ENCODE peak calls at places on chromosomes 6 and 20, in six cellular contexts. E is body of pancreas; U is activated CD8-positive, alpha-beta T cell treated with anti-CD3 and anti-CD28 coated beads for 36 hours; T is upper lobe of left lung; S is cardiac muscle cell; K is dorsolateral prefrontal cortex. X is an unnamed sample.
A peak's percentile ranks its signal among the peaks of the same experiment; 100 is the strongest.

GRCh38 chr6:104483225-104483834 is 376.4 kb downstream of the HACE1 start:
- DNase-seq in U (no peak), K (no peak), T (no peak), E (no peak), S (peak; percentile 18), X (no peak)

GRCh38 chr6:25302677-25303128 is 23.5 kb downstream of the CARMIL1 start:
- DNase-seq in T (no peak), E (no peak), S (peak; percentile 75), K (no peak), U (no peak), X (no peak)

GRCh38 chr6:157760589-157761330 is 62.3 kb upstream of the SNX9 start:
- DNase-seq in T (no peak), S (no peak), U (peak; percentile 68), K (no peak), E (no peak), X (no peak)

GRCh38 chr20:17898548-17898994 is 70.0 kb downstream of the SNX5 start:
- DNase-seq in E (peak; percentile 84), S (peak; percentile 78), K (peak; percentile 36), T (no peak), U (peak; percentile 81), X (peak; percentile 75)

GRCh38 chr20:20549699-20550098 is 162.7 kb downstream of the RALGAPA2 start:
- DNase-seq in T (no peak), K (no peak), S (no peak), E (no peak), U (no peak), X (no peak)

GRCh38 chr6:76885861-76886301 is 577.4 kb downstream of the HTR1B start:
- DNase-seq in E (no peak), U (no peak), S (no peak), K (no peak), T (no peak), X (no peak)

GRCh38 chr6:81766482-81767069 is 14.1 kb upstream of the TENT5A start:
- DNase-seq in E (no peak), S (no peak), T (no peak), U (no peak), K (no peak), X (no peak)

GRCh38 chr20:49696594-49696993 is 17.1 kb downstream of the B4GALT5 start:
- DNase-seq in S (no peak), E (no peak), T (no peak), U (no peak), K (no peak), X (no peak)

GRCh38 chr6:126064257-126064993 is 78.1 kb downstream of the TRMT11 start:
- DNase-seq in E (no peak), S (no peak), U (no peak), T (no peak), K (no peak), X (no peak)

GRCh38 chr6:117976030-117976651 is 69.1 kb downstream of the SLC35F1 start:
- DNase-seq in E (no peak), T (no peak), U (peak; percentile 5), S (peak; percentile 81), K (no peak), X (no peak)

GRCh38 chr6:79250107-79250514 is 15.6 kb upstream of the HMGN3 start:
- DNase-seq in U (peak; percentile 33), T (no peak), E (no peak), K (no peak), S (peak; percentile 60), X (no peak)
- TF ChIP-seq CTCF in U (peak; percentile 49), T (no peak), E (no peak), K (no peak), S (peak; percentile 18), X (no peak)

GRCh38 chr20:21574443-21574842 is 60.6 kb upstream of the NKX2-2 start:
- DNase-seq in E (no peak), K (no peak), T (no peak), U (no peak), S (no peak), X (no peak)

GRCh38 chr20:21573259-21573658 is 59.4 kb upstream of the NKX2-2 start:
- DNase-seq in K (no peak), S (no peak), E (no peak), T (no peak), U (no peak), X (no peak)

GRCh38 chr20:21570285-21570992 is 56.6 kb upstream of the NKX2-2 start:
- DNase-seq in U (no peak), E (no peak), T (no peak), K (no peak), S (no peak), X (no peak)

GRCh38 chr20:21569586-21569985 is 55.7 kb upstream of the NKX2-2 start:
- DNase-seq in U (no peak), E (no peak), T (no peak), S (no peak), K (no peak), X (no peak)

DNA sequence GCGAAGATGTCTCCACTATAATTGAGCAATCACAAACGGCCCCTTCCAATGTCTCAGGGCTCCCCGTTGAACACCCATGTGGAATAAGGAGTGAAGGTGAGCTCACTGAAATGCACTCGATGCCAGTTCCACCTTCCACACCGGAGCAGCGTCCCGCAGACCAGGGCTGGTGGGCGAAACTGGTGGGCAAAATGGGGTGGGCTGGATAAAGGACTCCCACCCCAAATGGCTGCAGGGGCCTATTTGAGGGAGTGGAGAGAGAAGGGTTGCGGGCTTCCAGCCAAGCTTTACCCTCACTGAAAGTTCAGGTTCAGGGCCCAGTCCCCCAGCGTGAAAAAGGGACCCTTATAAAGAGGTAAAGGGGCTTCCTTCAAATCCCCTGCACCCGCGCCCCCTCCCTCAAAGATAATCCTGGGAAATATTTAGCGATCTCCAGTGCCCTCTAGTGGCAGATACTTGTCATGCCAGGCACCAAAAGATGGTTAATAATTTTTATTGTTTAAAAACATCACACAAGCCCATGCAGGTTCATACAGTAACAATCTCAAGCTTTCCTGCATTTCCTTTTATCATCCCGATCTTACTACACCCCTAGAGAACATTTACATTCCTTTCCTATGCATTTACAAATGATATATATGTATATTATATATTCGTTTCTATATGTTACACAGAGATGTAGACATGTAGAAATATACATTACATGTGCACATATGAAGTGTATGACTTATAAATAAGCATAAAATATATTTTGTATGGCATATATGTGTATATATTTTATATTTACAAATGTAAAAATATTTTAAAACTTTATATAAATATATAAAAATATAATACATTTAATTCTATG is 58.2 kb upstream of the NKX2-2 start:
- DNase-seq in U (peak; percentile 21), T (peak; percentile 16), S (peak; percentile 39), K (no peak), E (no peak), X (no peak)
- TF ChIP-seq CTCF in U (peak; percentile 98), T (peak; percentile 37), S (peak; percentile 85), K (peak; percentile 88), E (peak; percentile 64), X (peak; percentile 97)

GRCh38 chr6:15623282-15624116 is 39.3 kb downstream of the DTNBP1 start:
- DNase-seq in T (no peak), E (no peak), K (no peak), S (peak; percentile 42), U (no peak), X (no peak)
- TF ChIP-seq CTCF in T (peak; percentile 32), E (peak; percentile 48), K (peak; percentile 84), S (peak; percentile 47), U (peak; percentile 70), X (peak; percentile 79)

DNA sequence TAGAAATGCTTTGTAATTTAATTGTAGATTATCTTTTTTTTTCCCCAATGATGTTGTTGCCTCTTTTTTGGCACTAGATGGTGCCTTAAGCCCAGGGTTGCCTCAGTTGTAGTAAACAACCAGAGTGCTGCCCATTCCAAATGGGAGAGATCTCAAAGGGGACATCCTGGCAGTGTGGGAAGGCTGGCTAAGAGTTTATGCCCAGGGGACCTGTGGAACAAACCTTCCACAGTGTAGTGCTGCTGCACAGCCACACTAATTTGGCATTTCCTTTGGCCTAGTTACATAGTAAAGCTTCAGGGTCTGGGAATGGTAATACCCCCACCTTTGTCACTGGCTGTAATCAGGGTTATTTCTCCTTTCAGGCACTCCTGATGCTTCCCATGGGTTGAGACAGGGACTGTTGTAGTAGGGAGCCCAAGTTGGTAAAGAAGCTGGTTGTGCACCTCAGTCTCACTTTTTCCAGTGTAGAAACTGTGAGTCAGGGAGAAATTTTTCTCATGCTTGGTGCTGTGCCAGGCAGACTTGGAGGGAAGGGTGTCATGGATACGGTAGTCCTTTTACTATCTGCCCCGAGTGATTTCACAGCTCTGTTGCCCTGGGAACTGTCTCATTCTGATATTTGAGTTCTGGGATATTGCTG is 177.8 kb upstream of the ECI2 start:
- DNase-seq in U (no peak), K (no peak), S (peak; percentile 19), T (no peak), E (peak; percentile 45), X (no peak)
- TF ChIP-seq CTCF in U (no peak), K (no peak), S (peak; percentile 65), T (no peak), E (no peak), X (no peak)

DNA sequence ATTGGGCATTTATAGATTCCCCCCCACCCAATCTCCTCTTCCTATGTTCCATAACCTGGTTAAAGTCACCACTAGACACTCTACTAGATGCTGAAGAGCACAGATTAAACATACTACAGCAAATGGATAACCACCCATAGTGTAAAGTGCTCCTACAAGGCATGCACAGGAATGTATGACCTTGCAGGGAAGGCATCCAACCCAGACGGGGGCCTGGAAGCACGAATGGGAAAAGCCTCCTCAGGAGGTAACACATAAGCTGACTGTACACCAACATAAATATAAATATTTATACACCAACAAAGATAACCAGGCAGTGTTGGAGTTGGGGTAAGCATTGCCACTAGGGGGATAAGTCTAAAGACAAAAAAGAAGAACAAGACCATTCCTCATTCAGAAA is 691.7 kb downstream of the GRIK2 start:
- DNase-seq in S (no peak), E (no peak), U (no peak), K (no peak), T (no peak), X (no peak)
- TF ChIP-seq CTCF in S (no peak), E (no peak), U (no peak), K (no peak), T (no peak), X (no peak)

X was measured in mesothelial cell of epicardium.